ENCODE peak calls at places on chromosomes 1 and 21, in ten cellular contexts. D is DMS153; F is anterior cingulate cortex; K is activated T-cell treated with anti-CD3 and anti-CD28 coated beads for 24 hours; Z is fibroblast of lung; J is left colon; T is stimulated activated CD4-positive, alpha-beta T cell treated with anti-CD3 and anti-CD28 coated beads, Interleukin-1b, Interleukin-23, amount 100 ng/mL, for 1 hour; U is left kidney; E is activated gamma-delta T cell; Q is Right ventricle myocardium inferior. M is an unnamed sample.

GRCh38 chr1:29195875-29196274 is 14.2 kb upstream of the SRSF4 start:
- DNase-seq in D (no peak), E (no peak), Z (peak), K (no peak), J (no peak), Q (no peak), F (no peak), T (no peak), U (no peak), M (no peak)

GRCh38 chr1:2866415-2867086 is 65.1 kb upstream of the TTC34 start:
- DNase-seq in D (peak), T (no peak), U (no peak), K (no peak), J (no peak), Q (peak), E (no peak), Z (no peak), F (no peak), M (no peak)

GRCh38 chr21:15853126-15853525 is 123.3 kb downstream of the USP25 start:
- DNase-seq in Z (no peak), J (no peak), U (no peak), Q (no peak), T (no peak), E (no peak), K (no peak), D (no peak), F (no peak), M (no peak)

GRCh38 chr1:200342511-200343400 is 67.1 kb downstream of the ZNF281 start:
- DNase-seq in Z (peak), F (no peak), K (no peak), J (no peak), U (no peak), T (no peak), D (no peak), E (no peak), Q (no peak), M (no peak)

GRCh38 chr1:180887841-180888240 is 24.9 kb upstream of the KIAA1614 start:
- DNase-seq in Z (no peak), J (no peak), F (no peak), U (no peak), T (no peak), Q (no peak), E (no peak), K (no peak), D (no peak), M (no peak)

GRCh38 chr1:173410794-173411236 is 66.3 kb upstream of the PRDX6 start:
- DNase-seq in K (no peak), Q (no peak), T (no peak), U (no peak), J (no peak), Z (no peak), E (no peak), F (no peak), D (no peak), M (no peak)

GRCh38 chr1:77509051-77509492 is 173.4 kb downstream of the ZZZ3 start:
- DNase-seq in K (no peak), J (no peak), T (no peak), Q (no peak), E (no peak), U (no peak), Z (peak), D (no peak), F (no peak), M (no peak)

GRCh38 chr1:164702216-164702615 is 143.2 kb downstream of the PBX1 start:
- DNase-seq in U (no peak), E (no peak), D (peak), K (no peak), Z (peak), F (no peak), Q (no peak), J (no peak), T (no peak), M (no peak)

GRCh38 chr1:164983023-164983650 is 373.4 kb downstream of the LMX1A start:
- DNase-seq in U (no peak), D (no peak), T (no peak), Q (no peak), E (no peak), J (no peak), F (peak), Z (no peak), K (no peak), M (no peak)

GRCh38 chr1:154696001-154696400 is 88.0 kb upstream of the ADAR start:
- DNase-seq in J (no peak), E (no peak), D (no peak), F (no peak), T (no peak), Q (no peak), Z (no peak), U (no peak), K (no peak), M (no peak)

GRCh38 chr1:246107516-246108277 is 399.4 kb downstream of the SMYD3 start:
- DNase-seq in E (no peak), Z (peak), Q (no peak), T (no peak), D (no peak), U (no peak), J (no peak), F (no peak), K (no peak), M (no peak)

GRCh38 chr1:10109372-10109771 is 76.6 kb downstream of the UBE4B start:
- DNase-seq in E (no peak), T (no peak), D (no peak), K (no peak), Q (no peak), Z (peak), U (no peak), J (no peak), F (no peak), M (no peak)

GRCh38 chr1:83067954-83068353 is 931.0 kb downstream of the TTLL7 start:
- DNase-seq in Z (no peak), K (no peak), Q (no peak), D (no peak), F (no peak), U (no peak), E (no peak), T (no peak), J (no peak), M (no peak)

GRCh38 chr1:203325004-203325417 is 19.7 kb downstream of the BTG2 start:
- DNase-seq in T (no peak), Q (no peak), K (peak), J (no peak), Z (peak), U (peak), E (no peak), F (no peak), D (peak), M (no peak)

GRCh38 chr1:155167166-155168104 is 5.7 kb downstream of the KRTCAP2 start:
- DNase-seq in F (peak), Q (peak), D (peak), E (no peak), U (peak), J (peak), Z (peak), T (peak), K (peak), M (no peak)

GRCh38 chr1:31231802-31232201 is 7.9 kb downstream of the NKAIN1 start:
- DNase-seq in K (no peak), J (no peak), F (no peak), Q (no peak), T (no peak), U (no peak), E (no peak), Z (no peak), D (no peak), M (no peak)

GRCh38 chr1:1204425-1204920 is 1.9 kb downstream of the TNFRSF18 start:
- DNase-seq in F (no peak), E (no peak), U (no peak), T (no peak), J (no peak), K (no peak), Q (peak), Z (no peak), D (no peak), M (no peak)

GRCh38 chr1:246782120-246782900 is 58.1 kb downstream of the SCCPDH start:
- DNase-seq in U (peak), Q (no peak), J (no peak), E (no peak), T (no peak), Z (peak), K (no peak), F (no peak), D (no peak), M (no peak)

GRCh38 chr21:26067836-26068401 is 102.7 kb downstream of the APP start:
- DNase-seq in T (no peak), Q (no peak), F (no peak), E (no peak), D (no peak), K (no peak), U (peak), J (no peak), Z (no peak), M (no peak)